ENCODE peak calls at places on chromosomes 1 and 21, in six cellular contexts. One of them, this sample, is unnamed.

GRCh38 chr21:45898781-45899180 is 82.8 kb upstream of the COL6A1 start:
- DNase-seq in T-cell: no peak
- DNase-seq in NCI-H524: no peak
- DNase-seq in neural crest cell: no peak
- DNase-seq in NCI-H1092: no peak
- DNase-seq in nucleus accumbens: no peak
- DNase-seq in this sample: no peak

GRCh38 chr1:222109836-222110235 is 367.9 kb upstream of the DUSP10 start:
- DNase-seq in T-cell: no peak
- DNase-seq in NCI-H524: no peak
- DNase-seq in neural crest cell: no peak
- DNase-seq in NCI-H1092: no peak
- DNase-seq in nucleus accumbens: no peak
- DNase-seq in this sample: no peak

GRCh38 chr1:37930246-37931142 is 16.4 kb downstream of the INPP5B start:
- DNase-seq in T-cell: no peak
- DNase-seq in NCI-H524: no peak
- DNase-seq in neural crest cell: no peak
- DNase-seq in NCI-H1092: no peak
- DNase-seq in nucleus accumbens: no peak
- DNase-seq in this sample: no peak

GRCh38 chr1:207950750-207951149 is 39.8 kb upstream of the CD34 start:
- DNase-seq in T-cell: no peak
- DNase-seq in NCI-H524: no peak
- DNase-seq in neural crest cell: no peak
- DNase-seq in NCI-H1092: no peak
- DNase-seq in nucleus accumbens: no peak
- DNase-seq in this sample: no peak

GRCh38 chr1:53583021-53583902 is 124.1 kb downstream of the DMRTB1 start:
- DNase-seq in T-cell: no peak
- DNase-seq in NCI-H524: no peak
- DNase-seq in neural crest cell: no peak
- DNase-seq in NCI-H1092: no peak
- DNase-seq in nucleus accumbens: no peak
- DNase-seq in this sample: no peak

GRCh38 chr1:25099343-25099951 is 132.9 kb downstream of the SYF2 start:
- DNase-seq in T-cell: no peak
- DNase-seq in NCI-H524: peak; percentile 56
- DNase-seq in neural crest cell: no peak
- DNase-seq in NCI-H1092: peak; percentile 40
- DNase-seq in nucleus accumbens: peak; percentile 4
- DNase-seq in this sample: no peak

GRCh38 chr1:87902830-87903614 is 574.3 kb downstream of the LMO4 start:
- DNase-seq in T-cell: no peak
- DNase-seq in NCI-H524: no peak
- DNase-seq in neural crest cell: no peak
- DNase-seq in NCI-H1092: no peak
- DNase-seq in nucleus accumbens: no peak
- DNase-seq in this sample: no peak

GRCh38 chr1:20250346-20250989 is 40.2 kb upstream of the VWA5B1 start:
- DNase-seq in T-cell: no peak
- DNase-seq in NCI-H524: no peak
- DNase-seq in neural crest cell: no peak
- DNase-seq in NCI-H1092: peak; percentile 80
- DNase-seq in nucleus accumbens: no peak
- DNase-seq in this sample: no peak

GRCh38 chr1:169031566-169032224 is 74.8 kb upstream of the ATP1B1 start:
- DNase-seq in T-cell: no peak
- DNase-seq in NCI-H524: no peak
- DNase-seq in neural crest cell: no peak
- DNase-seq in NCI-H1092: no peak
- DNase-seq in nucleus accumbens: no peak
- DNase-seq in this sample: no peak

This sample was measured in T-helper 9 cell.